ENCODE peak calls at places on chromosomes 2 and 18, in four cellular contexts. One of them, this sample, is unnamed.

GRCh38 chr2:1736997-1737480 is 7.3 kb downstream of the PXDN start:
- DNase-seq in DMS 273 treated with DMSO at 0.1 percent for 48 hours: no peak
- DNase-seq in psoas muscle: no peak
- DNase-seq in NCI-H2029 treated with DMSO at 0.1 percent for 48 hours: no peak
- DNase-seq in this sample: no peak

GRCh38 chr2:109349555-109350430 is 220.8 kb downstream of the SH3RF3 start:
- DNase-seq in DMS 273 treated with DMSO at 0.1 percent for 48 hours: no peak
- DNase-seq in psoas muscle: no peak
- DNase-seq in NCI-H2029 treated with DMSO at 0.1 percent for 48 hours: no peak
- DNase-seq in this sample: no peak

GRCh38 chr2:86194751-86195054 is 559 bp downstream of the IMMT start:
- DNase-seq in DMS 273 treated with DMSO at 0.1 percent for 48 hours: no peak
- DNase-seq in psoas muscle: no peak
- DNase-seq in NCI-H2029 treated with DMSO at 0.1 percent for 48 hours: no peak
- DNase-seq in this sample: no peak

GRCh38 chr18:35971661-35972196 is 750 bp upstream of the RMP24 start:
- DNase-seq in DMS 273 treated with DMSO at 0.1 percent for 48 hours: peak
- DNase-seq in psoas muscle: no peak
- DNase-seq in NCI-H2029 treated with DMSO at 0.1 percent for 48 hours: peak
- DNase-seq in this sample: no peak

GRCh38 chr18:8367217-8367988 is 241.8 kb upstream of the RAB12 start:
- DNase-seq in DMS 273 treated with DMSO at 0.1 percent for 48 hours: peak
- DNase-seq in psoas muscle: peak
- DNase-seq in NCI-H2029 treated with DMSO at 0.1 percent for 48 hours: peak
- DNase-seq in this sample: no peak

GRCh38 chr18:31042391-31043181 is at the start of gene DSC3:
- DNase-seq in DMS 273 treated with DMSO at 0.1 percent for 48 hours: no peak
- DNase-seq in psoas muscle: peak
- DNase-seq in NCI-H2029 treated with DMSO at 0.1 percent for 48 hours: no peak
- DNase-seq in this sample: no peak

GRCh38 chr2:54015809-54016703 is 45.3 kb upstream of the PSME4 start:
- DNase-seq in DMS 273 treated with DMSO at 0.1 percent for 48 hours: no peak
- DNase-seq in psoas muscle: no peak
- DNase-seq in NCI-H2029 treated with DMSO at 0.1 percent for 48 hours: no peak
- DNase-seq in this sample: no peak

GRCh38 chr2:127985735-127986134 is 42.1 kb downstream of the SAP130 start:
- DNase-seq in DMS 273 treated with DMSO at 0.1 percent for 48 hours: no peak
- DNase-seq in psoas muscle: no peak
- DNase-seq in NCI-H2029 treated with DMSO at 0.1 percent for 48 hours: no peak
- DNase-seq in this sample: no peak

GRCh38 chr2:14079576-14079975 is 552.9 kb upstream of the LRATD1 start:
- DNase-seq in DMS 273 treated with DMSO at 0.1 percent for 48 hours: no peak
- DNase-seq in psoas muscle: no peak
- DNase-seq in NCI-H2029 treated with DMSO at 0.1 percent for 48 hours: no peak
- DNase-seq in this sample: no peak

GRCh38 chr2:1990724-1991123 is 246.4 kb upstream of the PXDN start:
- DNase-seq in DMS 273 treated with DMSO at 0.1 percent for 48 hours: peak
- DNase-seq in psoas muscle: no peak
- DNase-seq in NCI-H2029 treated with DMSO at 0.1 percent for 48 hours: peak
- DNase-seq in this sample: no peak

GRCh38 chr2:171409436-171409971 is 24.3 kb downstream of the METTL8 start:
- DNase-seq in DMS 273 treated with DMSO at 0.1 percent for 48 hours: no peak
- DNase-seq in psoas muscle: no peak
- DNase-seq in NCI-H2029 treated with DMSO at 0.1 percent for 48 hours: no peak
- DNase-seq in this sample: peak

GRCh38 chr2:58739033-58739432 is 497.9 kb upstream of the FANCL start:
- DNase-seq in DMS 273 treated with DMSO at 0.1 percent for 48 hours: no peak
- DNase-seq in psoas muscle: no peak
- DNase-seq in NCI-H2029 treated with DMSO at 0.1 percent for 48 hours: no peak
- DNase-seq in this sample: no peak

GRCh38 chr2:64141711-64142405 is 2.4 kb downstream of the PELI1 start:
- DNase-seq in DMS 273 treated with DMSO at 0.1 percent for 48 hours: no peak
- DNase-seq in psoas muscle: no peak
- DNase-seq in NCI-H2029 treated with DMSO at 0.1 percent for 48 hours: no peak
- DNase-seq in this sample: peak

GRCh38 chr2:42169869-42170465 is 814 bp downstream of the EML4 start:
- DNase-seq in DMS 273 treated with DMSO at 0.1 percent for 48 hours: no peak
- DNase-seq in psoas muscle: no peak
- DNase-seq in NCI-H2029 treated with DMSO at 0.1 percent for 48 hours: no peak
- DNase-seq in this sample: no peak

GRCh38 chr2:53859354-53860159 is at the start of gene GPR75:
- DNase-seq in DMS 273 treated with DMSO at 0.1 percent for 48 hours: no peak
- DNase-seq in psoas muscle: peak
- DNase-seq in NCI-H2029 treated with DMSO at 0.1 percent for 48 hours: no peak
- DNase-seq in this sample: no peak

GRCh38 chr18:60053747-60054304 is 154.0 kb downstream of the PMAIP1 start:
- DNase-seq in DMS 273 treated with DMSO at 0.1 percent for 48 hours: no peak
- DNase-seq in psoas muscle: no peak
- DNase-seq in NCI-H2029 treated with DMSO at 0.1 percent for 48 hours: no peak
- DNase-seq in this sample: peak

GRCh38 chr2:67733517-67733916 is 329.3 kb downstream of the C1D start:
- DNase-seq in DMS 273 treated with DMSO at 0.1 percent for 48 hours: no peak
- DNase-seq in psoas muscle: no peak
- DNase-seq in NCI-H2029 treated with DMSO at 0.1 percent for 48 hours: peak
- DNase-seq in this sample: peak

GRCh38 chr2:113240915-113241911 is 37.5 kb downstream of the PAX8 start:
- DNase-seq in DMS 273 treated with DMSO at 0.1 percent for 48 hours: no peak
- DNase-seq in psoas muscle: peak
- DNase-seq in NCI-H2029 treated with DMSO at 0.1 percent for 48 hours: no peak
- DNase-seq in this sample: no peak